ENCODE peak calls at places on chromosome 1, in five cellular contexts. S is endothelial cell of umbilical vein, T is RWPE1, O is endothelial cell, K is neural progenitor cell. W is an unnamed sample.

GRCh38 chr1:241611063-241611462 is 29.1 kb downstream of the CHML start:
- DNase-seq in S (peak; percentile 74), T (peak; percentile 49), O (no peak), K (peak; percentile 44), W (peak; percentile 84)

GRCh38 chr1:100860397-100860991 is 34.1 kb downstream of the EXTL2 start:
- DNase-seq in S (peak; percentile 85), T (no peak), K (peak; percentile 13), O (no peak), W (peak; percentile 43)

GRCh38 chr1:64948905-64949833 is 17.2 kb downstream of the JAK1 start:
- DNase-seq in K (no peak), S (peak; percentile 66), O (no peak), T (peak; percentile 56), W (peak; percentile 84)

GRCh38 chr1:180028864-180029263 is 74.3 kb downstream of the CEP350 start:
- DNase-seq in K (no peak), O (no peak), T (no peak), S (no peak), W (no peak)

GRCh38 chr1:186680031-186681012 is at the start of gene PTGS2:
- DNase-seq in K (peak; percentile 88), T (peak; percentile 90), S (peak; percentile 96), O (peak; percentile 79), W (peak; percentile 84)

GRCh38 chr1:81463889-81464288 is 336.8 kb upstream of the ADGRL2 start:
- DNase-seq in T (no peak), O (no peak), K (no peak), S (peak; percentile 11), W (no peak)

GRCh38 chr1:64323054-64323453 is 119.6 kb downstream of the UBE2U start:
- DNase-seq in K (no peak), O (no peak), T (no peak), S (no peak), W (peak; percentile 54)

GRCh38 chr1:171655215-171656116 is 3.0 kb upstream of the MYOC start:
- DNase-seq in K (peak; percentile 83), O (peak; percentile 82), S (peak; percentile 72), T (no peak), W (no peak)

GRCh38 chr1:48039088-48040049 is 42.2 kb upstream of the TRABD2B start:
- DNase-seq in T (no peak), O (no peak), S (no peak), K (no peak), W (no peak)

GRCh38 chr1:26132128-26132824 is 20.7 kb downstream of the PDIK1L start:
- DNase-seq in S (no peak), K (no peak), O (no peak), T (no peak), W (no peak)
- TF ChIP-seq CTCF in S (no peak), K (no peak), O (no peak), T (no peak), W (no peak)

GRCh38 chr1:25760122-25760719 is 39.8 kb upstream of the SELENON start:
- DNase-seq in T (no peak), K (no peak), O (no peak), S (no peak), W (no peak)

GRCh38 chr1:25757151-25757845 is 42.7 kb upstream of the SELENON start:
- DNase-seq in T (no peak), K (no peak), S (no peak), O (no peak), W (no peak)

GRCh38 chr1:25760871-25761270 is 39.1 kb upstream of the SELENON start:
- DNase-seq in S (no peak), O (no peak), T (no peak), K (no peak), W (no peak)

GRCh38 chr1:25757846-25758185 is 42.2 kb upstream of the SELENON start:
- DNase-seq in S (no peak), O (no peak), K (peak; percentile 53), T (no peak), W (no peak)

GRCh38 chr1:25758466-25759070 is 41.4 kb upstream of the SELENON start:
- DNase-seq in O (no peak), K (no peak), S (no peak), T (no peak), W (no peak)
- TF ChIP-seq CTCF in O (no peak), K (no peak), S (no peak), T (no peak), W (no peak)

DNA sequence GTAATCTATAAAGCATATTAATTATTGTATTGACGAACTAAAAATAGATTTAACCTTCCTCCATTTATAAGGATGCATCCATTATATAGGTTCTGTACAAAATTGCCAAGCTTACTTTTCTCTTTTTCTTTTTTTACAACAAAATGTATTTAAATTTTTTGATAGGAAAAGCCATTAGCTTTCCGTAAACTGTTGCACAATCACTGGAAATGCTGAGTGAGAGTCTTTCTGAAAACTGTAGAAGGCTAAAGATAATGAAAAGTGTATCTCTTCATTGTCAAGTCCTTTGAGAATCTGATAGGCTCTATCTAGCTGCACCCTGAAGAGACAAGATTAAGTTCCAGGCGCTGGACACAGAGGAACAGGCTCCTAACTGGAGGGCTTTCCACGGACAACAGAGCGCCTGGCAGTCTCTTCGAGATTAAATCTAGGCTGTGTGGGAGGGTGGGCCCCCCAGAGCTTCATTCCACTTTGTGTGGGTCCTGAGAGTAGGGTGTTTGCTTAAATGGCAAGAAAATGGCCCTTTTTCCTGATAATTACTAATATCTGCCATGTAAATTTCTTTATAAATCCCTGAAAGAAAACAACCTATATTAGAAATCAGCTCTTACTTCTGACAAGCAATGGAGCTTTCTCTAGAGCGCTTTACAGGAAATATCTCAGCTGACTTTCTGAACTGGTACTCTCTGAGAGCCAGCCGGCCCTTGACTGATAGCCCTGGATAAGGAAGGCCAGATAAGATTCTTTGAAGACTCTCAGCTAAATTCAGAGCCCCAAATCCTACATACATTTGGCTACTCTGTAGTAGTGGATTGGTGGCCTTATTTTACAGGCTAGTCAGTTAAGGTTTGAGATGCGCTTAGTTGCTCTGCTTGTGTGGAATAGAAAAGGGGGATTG is 108.3 kb downstream of the FMN2 start:
- DNase-seq in S (no peak), O (no peak), T (no peak), K (no peak), W (no peak)
- TF ChIP-seq CTCF in S (no peak), O (no peak), T (no peak), K (no peak), W (no peak)

DNA sequence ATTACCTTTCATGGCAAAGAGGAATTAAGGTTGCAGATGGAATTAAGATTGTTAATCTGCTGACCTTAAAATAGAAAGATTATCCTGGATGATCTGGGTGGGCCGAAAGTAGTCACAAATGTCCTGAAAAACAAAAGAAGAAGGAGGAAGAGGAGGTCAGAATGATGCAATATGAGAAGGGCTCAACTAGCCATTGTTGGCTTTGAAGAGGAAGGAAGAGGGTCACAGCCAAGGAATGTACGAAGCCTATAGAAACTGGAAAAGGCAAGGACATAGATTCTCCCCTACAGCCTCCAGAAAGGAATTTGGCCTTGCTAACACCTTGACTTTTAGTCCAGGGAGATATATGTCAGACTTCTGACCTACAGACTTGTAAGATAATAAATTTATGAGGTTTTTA is 39.4 kb upstream of the FMOD start:
- DNase-seq in K (no peak), T (no peak), S (peak; percentile 62), O (no peak), W (no peak)
- TF ChIP-seq CTCF in K (no peak), T (no peak), S (no peak), O (no peak), W (no peak)

DNA sequence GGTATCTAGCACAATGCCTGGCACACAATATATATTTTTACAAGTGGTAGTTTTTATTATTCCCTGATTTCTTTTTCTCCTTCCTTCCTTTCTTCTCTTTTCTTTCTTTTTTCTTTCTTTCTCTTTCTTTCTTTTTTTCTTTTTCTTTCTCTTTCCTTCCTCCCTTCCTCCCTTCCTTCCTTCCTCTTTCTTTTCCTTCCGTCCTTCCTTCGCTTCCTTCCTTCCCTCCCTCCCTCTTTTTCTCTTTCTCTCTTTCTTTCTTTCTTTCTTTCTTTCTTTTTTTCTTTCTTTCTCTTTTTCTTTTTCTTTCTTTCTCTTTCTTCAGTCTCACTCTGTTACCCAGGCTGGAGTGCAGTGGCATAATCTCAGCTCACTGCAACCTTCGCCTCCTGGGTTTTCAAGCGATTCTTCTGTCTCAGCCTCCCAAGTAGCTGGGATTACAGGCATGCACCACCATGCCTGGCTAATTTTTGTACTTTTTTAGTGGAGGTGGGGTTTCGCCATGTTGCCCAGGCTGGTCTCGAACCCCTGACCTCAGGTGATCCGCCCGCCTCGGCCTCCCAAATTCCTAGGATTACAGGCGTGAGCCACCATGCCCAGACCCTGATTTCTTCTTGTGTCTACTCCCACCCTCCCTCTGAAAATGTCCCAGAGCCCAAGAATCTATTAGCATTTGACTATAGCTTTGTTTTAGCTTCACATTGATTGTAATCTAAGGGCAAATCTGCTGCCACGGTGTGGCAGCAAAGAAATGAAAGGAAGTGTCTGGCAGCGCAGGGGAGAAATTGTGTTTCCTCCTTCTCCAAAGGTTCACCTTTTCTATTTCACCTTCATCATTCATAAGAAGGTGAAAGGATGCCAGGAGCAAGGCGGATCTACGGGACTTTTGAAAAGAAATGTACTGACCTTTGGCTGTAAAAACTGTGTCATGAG is 19.9 kb upstream of the ABCB10 start:
- DNase-seq in S (no peak), T (no peak), K (no peak), O (no peak), W (no peak)
- TF ChIP-seq CTCF in S (no peak), T (no peak), K (no peak), O (no peak), W (no peak)

DNA sequence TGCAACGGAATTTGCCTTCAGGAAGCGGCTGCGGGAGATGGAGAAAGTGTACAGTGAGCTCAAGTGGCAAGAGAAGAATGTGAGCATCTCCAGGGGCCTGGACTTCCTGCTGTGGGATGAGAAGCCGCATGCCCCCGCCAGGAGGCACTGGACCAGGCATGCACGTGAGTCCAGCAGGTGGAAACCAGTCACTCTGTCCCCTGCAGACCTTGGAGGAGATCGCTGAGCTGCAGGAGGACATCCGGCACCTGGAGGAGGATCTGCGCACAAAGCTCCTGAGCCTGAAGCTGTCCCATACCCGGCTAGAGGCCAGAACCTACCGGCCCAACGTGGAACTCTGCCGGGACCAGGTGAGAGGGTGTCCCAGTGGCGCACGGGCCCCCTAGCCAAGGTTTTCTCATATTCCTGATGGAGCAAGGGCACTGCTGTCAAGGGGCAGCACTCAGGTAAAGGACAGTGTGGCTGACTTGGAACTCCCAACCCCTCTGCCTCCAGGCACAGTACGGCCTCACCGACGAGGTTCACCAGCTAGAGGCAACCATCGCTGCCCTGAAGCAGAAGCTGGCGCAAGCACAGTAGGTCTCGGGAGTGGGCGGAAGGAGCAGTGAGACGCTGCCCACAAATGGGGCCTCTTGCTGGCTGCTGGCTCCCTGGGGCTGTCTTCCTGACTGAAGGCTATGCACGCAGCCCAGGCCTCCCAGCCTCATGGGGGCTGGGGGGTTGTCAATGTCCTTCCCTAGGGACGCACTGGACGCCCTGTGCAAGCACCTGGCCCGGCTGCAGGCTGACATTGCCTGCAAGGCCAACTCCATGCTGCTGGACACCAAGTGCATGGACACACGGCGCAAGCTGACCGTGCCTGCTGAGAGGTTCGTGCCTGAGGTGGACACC is 1.2 kb upstream of the ADPRS start:
- DNase-seq in K (no peak), S (no peak), T (no peak), O (no peak), W (no peak)
- TF ChIP-seq CTCF in K (no peak), S (no peak), T (no peak), O (no peak), W (no peak)

DNA sequence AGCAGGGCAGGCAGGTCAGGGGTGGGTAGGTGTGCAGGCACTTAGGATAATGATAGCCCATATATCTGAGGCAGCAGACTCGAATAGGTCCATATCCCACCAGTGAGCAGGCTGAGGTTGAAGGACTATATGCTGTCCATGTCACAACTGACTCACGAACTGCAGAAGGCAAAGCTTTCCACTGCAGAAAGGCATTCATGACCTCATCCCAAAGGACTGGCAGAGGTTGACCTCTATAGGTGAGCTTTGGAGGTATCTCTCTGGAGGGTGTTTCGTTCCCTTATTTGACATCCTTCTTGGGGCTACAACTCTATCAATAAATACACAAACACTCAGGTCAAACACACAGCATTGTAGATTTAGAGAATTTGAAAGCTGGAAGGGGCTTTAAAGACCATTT is 42.8 kb upstream of the MARK1 start:
- DNase-seq in K (no peak), T (no peak), S (no peak), O (no peak), W (no peak)
- TF ChIP-seq CTCF in K (no peak), T (no peak), S (no peak), O (no peak), W (no peak)